ENCODE peak calls at places on chromosomes 11 and 22, in eight cellular contexts. One of them, this sample, is unnamed.
A peak's percentile ranks its signal among the peaks of the same experiment; 100 is the strongest.

GRCh38 chr11:37973926-37974325 is 1375.9 kb upstream of the RAG2 start:
- DNase-seq in CD4-positive, alpha-beta T cell: no peak
- DNase-seq in NCI-H748 treated with DMSO at 0.1 percent for 48 hours: no peak
- DNase-seq in M059J: peak; percentile 6
- DNase-seq in activated T-helper 9 cell treated with anti-CD3 and anti-CD28 coated beads, Interleukin-2, amount 50 U/mL, for 16 hours: no peak
- DNase-seq in stimulated activated CD4-positive, alpha-beta T cell treated with anti-CD3 and anti-CD28 coated beads, Interleukin-4, amount 100 ng/mL, for 48 hours: no peak
- DNase-seq in activated T-helper 1 cell treated with anti-CD3 and anti-CD28 coated beads, Interleukin-2, amount 50 U/mL, for 16 hours: no peak
- DNase-seq in HFFc6: no peak
- DNase-seq in this sample: no peak

GRCh38 chr11:84922836-84923235 is 704.3 kb downstream of the DLG2 start:
- DNase-seq in CD4-positive, alpha-beta T cell: no peak
- DNase-seq in NCI-H748 treated with DMSO at 0.1 percent for 48 hours: no peak
- DNase-seq in M059J: no peak
- DNase-seq in activated T-helper 9 cell treated with anti-CD3 and anti-CD28 coated beads, Interleukin-2, amount 50 U/mL, for 16 hours: no peak
- DNase-seq in stimulated activated CD4-positive, alpha-beta T cell treated with anti-CD3 and anti-CD28 coated beads, Interleukin-4, amount 100 ng/mL, for 48 hours: no peak
- DNase-seq in activated T-helper 1 cell treated with anti-CD3 and anti-CD28 coated beads, Interleukin-2, amount 50 U/mL, for 16 hours: no peak
- DNase-seq in HFFc6: no peak
- DNase-seq in this sample: no peak

GRCh38 chr22:44449061-44449682 is 48.9 kb downstream of the RTL6 start:
- DNase-seq in CD4-positive, alpha-beta T cell: no peak
- DNase-seq in NCI-H748 treated with DMSO at 0.1 percent for 48 hours: no peak
- DNase-seq in M059J: peak; percentile 96
- DNase-seq in activated T-helper 9 cell treated with anti-CD3 and anti-CD28 coated beads, Interleukin-2, amount 50 U/mL, for 16 hours: no peak
- DNase-seq in stimulated activated CD4-positive, alpha-beta T cell treated with anti-CD3 and anti-CD28 coated beads, Interleukin-4, amount 100 ng/mL, for 48 hours: no peak
- DNase-seq in activated T-helper 1 cell treated with anti-CD3 and anti-CD28 coated beads, Interleukin-2, amount 50 U/mL, for 16 hours: no peak
- DNase-seq in HFFc6: peak; percentile 96
- DNase-seq in this sample: peak; percentile 62

GRCh38 chr11:13137778-13138400 is 128.8 kb downstream of the RASSF10 start:
- DNase-seq in CD4-positive, alpha-beta T cell: no peak
- DNase-seq in NCI-H748 treated with DMSO at 0.1 percent for 48 hours: no peak
- DNase-seq in M059J: peak; percentile 74
- DNase-seq in activated T-helper 9 cell treated with anti-CD3 and anti-CD28 coated beads, Interleukin-2, amount 50 U/mL, for 16 hours: no peak
- DNase-seq in stimulated activated CD4-positive, alpha-beta T cell treated with anti-CD3 and anti-CD28 coated beads, Interleukin-4, amount 100 ng/mL, for 48 hours: no peak
- DNase-seq in activated T-helper 1 cell treated with anti-CD3 and anti-CD28 coated beads, Interleukin-2, amount 50 U/mL, for 16 hours: no peak
- DNase-seq in HFFc6: no peak
- DNase-seq in this sample: no peak

GRCh38 chr11:131773626-131774025 is 403.2 kb downstream of the NTM start:
- DNase-seq in CD4-positive, alpha-beta T cell: no peak
- DNase-seq in NCI-H748 treated with DMSO at 0.1 percent for 48 hours: no peak
- DNase-seq in M059J: peak; percentile 36
- DNase-seq in activated T-helper 9 cell treated with anti-CD3 and anti-CD28 coated beads, Interleukin-2, amount 50 U/mL, for 16 hours: no peak
- DNase-seq in stimulated activated CD4-positive, alpha-beta T cell treated with anti-CD3 and anti-CD28 coated beads, Interleukin-4, amount 100 ng/mL, for 48 hours: no peak
- DNase-seq in activated T-helper 1 cell treated with anti-CD3 and anti-CD28 coated beads, Interleukin-2, amount 50 U/mL, for 16 hours: no peak
- DNase-seq in HFFc6: no peak
- DNase-seq in this sample: no peak

GRCh38 chr11:69812256-69812655 is 7.0 kb downstream of the FGF3 start:
- DNase-seq in CD4-positive, alpha-beta T cell: no peak
- DNase-seq in NCI-H748 treated with DMSO at 0.1 percent for 48 hours: no peak
- DNase-seq in M059J: no peak
- DNase-seq in activated T-helper 9 cell treated with anti-CD3 and anti-CD28 coated beads, Interleukin-2, amount 50 U/mL, for 16 hours: no peak
- DNase-seq in stimulated activated CD4-positive, alpha-beta T cell treated with anti-CD3 and anti-CD28 coated beads, Interleukin-4, amount 100 ng/mL, for 48 hours: no peak
- DNase-seq in activated T-helper 1 cell treated with anti-CD3 and anti-CD28 coated beads, Interleukin-2, amount 50 U/mL, for 16 hours: no peak
- DNase-seq in HFFc6: no peak
- DNase-seq in this sample: no peak

GRCh38 chr22:48906177-48906835 is 921.4 kb downstream of the BRD1 start:
- DNase-seq in CD4-positive, alpha-beta T cell: no peak
- DNase-seq in NCI-H748 treated with DMSO at 0.1 percent for 48 hours: no peak
- DNase-seq in M059J: no peak
- DNase-seq in activated T-helper 9 cell treated with anti-CD3 and anti-CD28 coated beads, Interleukin-2, amount 50 U/mL, for 16 hours: no peak
- DNase-seq in stimulated activated CD4-positive, alpha-beta T cell treated with anti-CD3 and anti-CD28 coated beads, Interleukin-4, amount 100 ng/mL, for 48 hours: no peak
- DNase-seq in activated T-helper 1 cell treated with anti-CD3 and anti-CD28 coated beads, Interleukin-2, amount 50 U/mL, for 16 hours: no peak
- DNase-seq in HFFc6: no peak
- DNase-seq in this sample: no peak

GRCh38 chr11:118646393-118646792 is 33.1 kb downstream of the TREH start:
- DNase-seq in CD4-positive, alpha-beta T cell: no peak
- DNase-seq in NCI-H748 treated with DMSO at 0.1 percent for 48 hours: no peak
- DNase-seq in M059J: no peak
- DNase-seq in activated T-helper 9 cell treated with anti-CD3 and anti-CD28 coated beads, Interleukin-2, amount 50 U/mL, for 16 hours: no peak
- DNase-seq in stimulated activated CD4-positive, alpha-beta T cell treated with anti-CD3 and anti-CD28 coated beads, Interleukin-4, amount 100 ng/mL, for 48 hours: no peak
- DNase-seq in activated T-helper 1 cell treated with anti-CD3 and anti-CD28 coated beads, Interleukin-2, amount 50 U/mL, for 16 hours: no peak
- DNase-seq in HFFc6: no peak
- DNase-seq in this sample: no peak

GRCh38 chr11:61297341-61297740 is 2.2 kb upstream of the VWCE start:
- DNase-seq in CD4-positive, alpha-beta T cell: no peak
- DNase-seq in NCI-H748 treated with DMSO at 0.1 percent for 48 hours: no peak
- DNase-seq in M059J: no peak
- DNase-seq in activated T-helper 9 cell treated with anti-CD3 and anti-CD28 coated beads, Interleukin-2, amount 50 U/mL, for 16 hours: no peak
- DNase-seq in stimulated activated CD4-positive, alpha-beta T cell treated with anti-CD3 and anti-CD28 coated beads, Interleukin-4, amount 100 ng/mL, for 48 hours: no peak
- DNase-seq in activated T-helper 1 cell treated with anti-CD3 and anti-CD28 coated beads, Interleukin-2, amount 50 U/mL, for 16 hours: no peak
- DNase-seq in HFFc6: peak; percentile 54
- DNase-seq in this sample: no peak

GRCh38 chr11:104547996-104548661 is 350.1 kb downstream of the CASP12 start:
- DNase-seq in CD4-positive, alpha-beta T cell: no peak
- DNase-seq in NCI-H748 treated with DMSO at 0.1 percent for 48 hours: no peak
- DNase-seq in M059J: peak; percentile 22
- DNase-seq in activated T-helper 9 cell treated with anti-CD3 and anti-CD28 coated beads, Interleukin-2, amount 50 U/mL, for 16 hours: no peak
- DNase-seq in stimulated activated CD4-positive, alpha-beta T cell treated with anti-CD3 and anti-CD28 coated beads, Interleukin-4, amount 100 ng/mL, for 48 hours: no peak
- DNase-seq in activated T-helper 1 cell treated with anti-CD3 and anti-CD28 coated beads, Interleukin-2, amount 50 U/mL, for 16 hours: no peak
- DNase-seq in HFFc6: no peak
- DNase-seq in this sample: no peak

GRCh38 chr22:37898441-37899181 is 7.5 kb upstream of the MICALL1 start:
- DNase-seq in CD4-positive, alpha-beta T cell: no peak
- DNase-seq in NCI-H748 treated with DMSO at 0.1 percent for 48 hours: no peak
- DNase-seq in M059J: peak; percentile 62
- DNase-seq in activated T-helper 9 cell treated with anti-CD3 and anti-CD28 coated beads, Interleukin-2, amount 50 U/mL, for 16 hours: no peak
- DNase-seq in stimulated activated CD4-positive, alpha-beta T cell treated with anti-CD3 and anti-CD28 coated beads, Interleukin-4, amount 100 ng/mL, for 48 hours: no peak
- DNase-seq in activated T-helper 1 cell treated with anti-CD3 and anti-CD28 coated beads, Interleukin-2, amount 50 U/mL, for 16 hours: no peak
- DNase-seq in HFFc6: no peak
- DNase-seq in this sample: no peak

GRCh38 chr11:130588471-130588870 is 140.0 kb downstream of the ADAMTS15 start:
- DNase-seq in CD4-positive, alpha-beta T cell: no peak
- DNase-seq in NCI-H748 treated with DMSO at 0.1 percent for 48 hours: no peak
- DNase-seq in M059J: peak; percentile 72
- DNase-seq in activated T-helper 9 cell treated with anti-CD3 and anti-CD28 coated beads, Interleukin-2, amount 50 U/mL, for 16 hours: no peak
- DNase-seq in stimulated activated CD4-positive, alpha-beta T cell treated with anti-CD3 and anti-CD28 coated beads, Interleukin-4, amount 100 ng/mL, for 48 hours: no peak
- DNase-seq in activated T-helper 1 cell treated with anti-CD3 and anti-CD28 coated beads, Interleukin-2, amount 50 U/mL, for 16 hours: no peak
- DNase-seq in HFFc6: no peak
- DNase-seq in this sample: no peak

GRCh38 chr11:84564180-84564866 is 1062.8 kb downstream of the DLG2 start:
- DNase-seq in CD4-positive, alpha-beta T cell: no peak
- DNase-seq in NCI-H748 treated with DMSO at 0.1 percent for 48 hours: no peak
- DNase-seq in M059J: peak; percentile 24
- DNase-seq in activated T-helper 9 cell treated with anti-CD3 and anti-CD28 coated beads, Interleukin-2, amount 50 U/mL, for 16 hours: no peak
- DNase-seq in stimulated activated CD4-positive, alpha-beta T cell treated with anti-CD3 and anti-CD28 coated beads, Interleukin-4, amount 100 ng/mL, for 48 hours: peak; percentile 15
- DNase-seq in activated T-helper 1 cell treated with anti-CD3 and anti-CD28 coated beads, Interleukin-2, amount 50 U/mL, for 16 hours: no peak
- DNase-seq in HFFc6: peak; percentile 21
- DNase-seq in this sample: no peak

GRCh38 chr11:12808519-12808918 is 134.3 kb downstream of the TEAD1 start:
- DNase-seq in CD4-positive, alpha-beta T cell: no peak
- DNase-seq in NCI-H748 treated with DMSO at 0.1 percent for 48 hours: no peak
- DNase-seq in M059J: peak; percentile 67
- DNase-seq in activated T-helper 9 cell treated with anti-CD3 and anti-CD28 coated beads, Interleukin-2, amount 50 U/mL, for 16 hours: no peak
- DNase-seq in stimulated activated CD4-positive, alpha-beta T cell treated with anti-CD3 and anti-CD28 coated beads, Interleukin-4, amount 100 ng/mL, for 48 hours: no peak
- DNase-seq in activated T-helper 1 cell treated with anti-CD3 and anti-CD28 coated beads, Interleukin-2, amount 50 U/mL, for 16 hours: no peak
- DNase-seq in HFFc6: peak; percentile 61
- DNase-seq in this sample: no peak

GRCh38 chr11:2700415-2701211 is 819 bp upstream of the KCNQ1OT1 start:
- DNase-seq in CD4-positive, alpha-beta T cell: no peak
- DNase-seq in NCI-H748 treated with DMSO at 0.1 percent for 48 hours: no peak
- DNase-seq in M059J: peak; percentile 50
- DNase-seq in activated T-helper 9 cell treated with anti-CD3 and anti-CD28 coated beads, Interleukin-2, amount 50 U/mL, for 16 hours: no peak
- DNase-seq in stimulated activated CD4-positive, alpha-beta T cell treated with anti-CD3 and anti-CD28 coated beads, Interleukin-4, amount 100 ng/mL, for 48 hours: peak; percentile 8
- DNase-seq in activated T-helper 1 cell treated with anti-CD3 and anti-CD28 coated beads, Interleukin-2, amount 50 U/mL, for 16 hours: no peak
- DNase-seq in HFFc6: no peak
- DNase-seq in this sample: peak; percentile 74

GRCh38 chr11:762421-763072 is 14.7 kb downstream of the GATD1 start:
- DNase-seq in CD4-positive, alpha-beta T cell: no peak
- DNase-seq in NCI-H748 treated with DMSO at 0.1 percent for 48 hours: no peak
- DNase-seq in M059J: peak; percentile 92
- DNase-seq in activated T-helper 9 cell treated with anti-CD3 and anti-CD28 coated beads, Interleukin-2, amount 50 U/mL, for 16 hours: no peak
- DNase-seq in stimulated activated CD4-positive, alpha-beta T cell treated with anti-CD3 and anti-CD28 coated beads, Interleukin-4, amount 100 ng/mL, for 48 hours: no peak
- DNase-seq in activated T-helper 1 cell treated with anti-CD3 and anti-CD28 coated beads, Interleukin-2, amount 50 U/mL, for 16 hours: no peak
- DNase-seq in HFFc6: peak; percentile 94
- DNase-seq in this sample: no peak